ENCODE peak calls at places on chromosomes 2 and 18, in five cellular contexts. Q is GM20000, R is retinal pigment epithelial cell, J is IMR-90, Z is fibroblast of lung. I is an unnamed sample.

GRCh38 chr2:219684721-219685689 is 57.6 kb downstream of the SLC4A3 start:
- DNase-seq in Q (peak; percentile 69), R (peak; percentile 87), J (peak; percentile 43), Z (peak; percentile 62), I (peak; percentile 35)

GRCh38 chr18:21513292-21513691 is 87.2 kb downstream of the ESCO1 start:
- DNase-seq in Q (no peak), R (no peak), J (peak; percentile 45), Z (no peak), I (no peak)

GRCh38 chr2:176079285-176079830 is 4.4 kb downstream of the EVX2 start:
- DNase-seq in Q (no peak), R (no peak), J (no peak), Z (no peak), I (no peak)

GRCh38 chr18:28365406-28365805 is 188.5 kb upstream of the CDH2 start:
- DNase-seq in Q (no peak), R (peak; percentile 89), J (peak; percentile 1), Z (no peak), I (no peak)

GRCh38 chr18:24600076-24600654 is 139.7 kb downstream of the HRH4 start:
- DNase-seq in Q (peak; percentile 19), R (no peak), J (peak; percentile 75), Z (peak; percentile 78), I (no peak)

GRCh38 chr2:75627902-75628504 is 18.6 kb upstream of the MRPL19 start:
- DNase-seq in Q (peak; percentile 67), R (peak; percentile 31), J (peak; percentile 80), Z (peak; percentile 76), I (peak; percentile 56)

GRCh38 chr2:40244251-40245010 is 207.5 kb downstream of the SLC8A1 start:
- DNase-seq in Q (peak; percentile 36), R (peak; percentile 64), J (peak; percentile 75), Z (peak; percentile 70), I (peak; percentile 26)

GRCh38 chr2:201779996-201780673 is 598 bp downstream of the ALS2 start:
- DNase-seq in Q (peak; percentile 6), R (no peak), J (no peak), Z (no peak), I (no peak)

GRCh38 chr2:211157856-211158463 is 601.6 kb downstream of the CPS1 start:
- DNase-seq in Q (peak; percentile 26), R (no peak), J (peak; percentile 36), Z (peak; percentile 55), I (peak; percentile 69)

GRCh38 chr2:28398101-28398834 is 5.6 kb downstream of the FOSL2 start:
- DNase-seq in Q (no peak), R (no peak), J (peak; percentile 74), Z (peak; percentile 55), I (no peak)

GRCh38 chr2:218218409-218219185 is 1.6 kb downstream of the ARPC2 start:
- DNase-seq in Q (peak; percentile 75), R (no peak), J (no peak), Z (no peak), I (no peak)

GRCh38 chr18:47436871-47437270 is 185.4 kb upstream of the SKOR2 start:
- DNase-seq in Q (no peak), R (no peak), J (no peak), Z (no peak), I (no peak)

GRCh38 chr2:26913599-26914285 is 56.7 kb upstream of the MAPRE3 start:
- DNase-seq in Q (no peak), R (no peak), J (peak; percentile 34), Z (no peak), I (no peak)

GRCh38 chr2:169086893-169087467 is 17.6 kb downstream of the DHRS9 start:
- DNase-seq in Q (no peak), R (no peak), J (no peak), Z (no peak), I (no peak)

GRCh38 chr2:120594856-120595685 is 140.6 kb upstream of the GLI2 start:
- DNase-seq in Q (no peak), R (no peak), J (no peak), Z (no peak), I (no peak)

GRCh38 chr2:27804146-27804545 is 32.6 kb downstream of the MRPL33 start:
- DNase-seq in Q (no peak), R (no peak), J (peak; percentile 60), Z (peak; percentile 31), I (no peak)

GRCh38 chr2:199309411-199309810 is 148.3 kb downstream of the SATB2 start:
- DNase-seq in Q (no peak), R (no peak), J (no peak), Z (no peak), I (no peak)

GRCh38 chr2:160338891-160339290 is 138.8 kb upstream of the ITGB6 start:
- DNase-seq in Q (no peak), R (peak; percentile 66), J (peak; percentile 53), Z (peak; percentile 60), I (peak; percentile 39)

GRCh38 chr18:10559566-10560456 is 34.0 kb downstream of the NAPG start:
- DNase-seq in Q (peak; percentile 55), R (no peak), J (peak; percentile 28), Z (no peak), I (peak; percentile 18)

GRCh38 chr2:168059758-168060157 is 187.6 kb downstream of the STK39 start:
- DNase-seq in Q (no peak), R (no peak), J (no peak), Z (no peak), I (no peak)

GRCh38 chr2:151238527-151239487 is 22.9 kb downstream of the RBM43 start:
- DNase-seq in Q (peak; percentile 55), R (peak; percentile 68), J (peak; percentile 89), Z (peak; percentile 93), I (no peak)

GRCh38 chr2:199460808-199461454 is 3.2 kb upstream of the SATB2 start:
- DNase-seq in Q (no peak), R (no peak), J (no peak), Z (peak; percentile 50), I (no peak)

GRCh38 chr2:166419616-166419934 is 43.8 kb upstream of the SCN9A start:
- DNase-seq in Q (no peak), R (peak; percentile 16), J (peak; percentile 70), Z (peak; percentile 75), I (no peak)

GRCh38 chr18:75253784-75254183 is 43.2 kb downstream of the TSHZ1 start:
- DNase-seq in Q (no peak), R (no peak), J (peak; percentile 16), Z (peak; percentile 59), I (no peak)

GRCh38 chr2:15682354-15682753 is 90.7 kb downstream of the DDX1 start:
- DNase-seq in Q (no peak), R (no peak), J (no peak), Z (no peak), I (no peak)

GRCh38 chr2:467892-468630 is 180.2 kb upstream of the ALKAL2 start:
- DNase-seq in Q (no peak), R (no peak), J (no peak), Z (no peak), I (no peak)

GRCh38 chr18:42760290-42760689 is 355.2 kb downstream of the RIT2 start:
- DNase-seq in Q (no peak), R (no peak), J (no peak), Z (no peak), I (no peak)

GRCh38 chr2:47043142-47043890 is 111.8 kb downstream of the STPG4 start:
- DNase-seq in Q (no peak), R (peak; percentile 96), J (peak; percentile 95), Z (peak; percentile 92), I (peak; percentile 61)

GRCh38 chr2:37856101-37856751 is 68.9 kb upstream of the RMDN2 start:
- DNase-seq in Q (no peak), R (no peak), J (no peak), Z (no peak), I (peak; percentile 48)

GRCh38 chr18:46917808-46918600 is 602 bp downstream of the KATNAL2 start:
- DNase-seq in Q (peak; percentile 59), R (no peak), J (peak; percentile 37), Z (peak; percentile 61), I (peak; percentile 30)

GRCh38 chr2:216047417-216047816 is 34.1 kb upstream of the MREG start:
- DNase-seq in Q (no peak), R (no peak), J (no peak), Z (no peak), I (no peak)

GRCh38 chr2:120221616-120222015 is 1.6 kb downstream of the TMEM185B start:
- DNase-seq in Q (no peak), R (no peak), J (no peak), Z (no peak), I (no peak)

GRCh38 chr2:47076586-47077441 is 78.3 kb downstream of the STPG4 start:
- DNase-seq in Q (no peak), R (peak; percentile 89), J (peak; percentile 97), Z (peak; percentile 91), I (no peak)

GRCh38 chr18:75360206-75360605 is 67.3 kb downstream of the SMIM21 start:
- DNase-seq in Q (no peak), R (no peak), J (no peak), Z (no peak), I (no peak)

GRCh38 chr18:43486462-43486861 is 209.2 kb upstream of the SYT4 start:
- DNase-seq in Q (no peak), R (no peak), J (no peak), Z (peak; percentile 1), I (no peak)

GRCh38 chr2:134260726-134261125 is 6.9 kb downstream of the MGAT5 start:
- DNase-seq in Q (no peak), R (no peak), J (peak; percentile 90), Z (peak; percentile 94), I (no peak)

GRCh38 chr2:43255249-43255960 is 29.0 kb upstream of the ZFP36L2 start:
- DNase-seq in Q (no peak), R (peak; percentile 83), J (no peak), Z (no peak), I (no peak)
- TF ChIP-seq CTCF in Q (no peak), R (no peak), J (no peak), Z (no peak), I (no peak)

GRCh38 chr2:85243101-85244072 is 84.4 kb downstream of the TGOLN2 start:
- DNase-seq in Q (peak; percentile 25), R (no peak), J (no peak), Z (peak; percentile 25), I (peak; percentile 48)
- TF ChIP-seq CTCF in Q (no peak), R (peak; percentile 68), J (peak; percentile 31), Z (peak; percentile 25), I (peak; percentile 72)

DNA sequence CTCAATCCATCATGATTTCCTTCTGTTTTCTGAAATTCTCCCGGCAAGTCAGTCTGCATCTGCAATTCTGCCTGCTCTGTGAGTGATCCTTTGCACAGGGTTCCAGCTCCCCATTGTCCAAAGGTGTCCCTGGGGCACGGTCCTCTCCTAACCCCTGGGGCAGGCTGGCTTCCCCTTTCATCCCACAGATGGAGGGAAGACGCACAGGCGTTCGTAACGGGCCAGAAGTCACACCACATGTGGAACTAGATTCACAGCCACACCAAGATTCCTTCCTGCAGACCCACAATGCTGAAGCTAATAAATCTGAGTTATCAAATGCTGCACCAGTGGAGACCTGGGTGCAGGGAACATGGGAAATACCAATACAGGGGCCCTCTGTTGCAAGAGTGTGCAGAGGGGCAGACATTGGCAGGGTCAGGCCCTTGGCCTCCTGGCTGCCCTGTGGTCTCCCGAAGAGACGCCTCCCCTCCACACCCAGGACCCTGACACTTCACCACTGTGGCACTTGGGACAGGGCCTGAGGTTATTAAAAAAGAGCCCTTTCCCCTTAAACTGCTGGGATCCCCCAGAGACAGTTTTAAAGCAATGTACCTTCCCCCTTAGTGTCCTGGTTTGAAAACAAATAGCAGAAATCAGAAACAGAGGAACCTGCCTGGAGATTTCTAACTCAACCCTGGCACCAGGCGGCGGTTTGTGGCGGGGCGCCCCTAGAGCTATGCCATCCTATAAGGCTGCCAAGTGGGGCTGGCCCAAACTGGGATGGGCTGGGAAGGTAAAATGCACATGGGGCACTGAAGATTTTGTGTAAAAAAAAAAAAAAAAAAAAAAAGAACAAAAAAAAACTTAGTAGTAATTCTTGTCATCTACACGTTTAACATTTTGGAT is 15.4 kb downstream of the ZNF516 start:
- DNase-seq in Q (no peak), R (no peak), J (no peak), Z (no peak), I (no peak)
- TF ChIP-seq CTCF in Q (no peak), R (no peak), J (no peak), Z (no peak), I (no peak)

GRCh38 chr2:224449212-224450147 is 47.6 kb upstream of the FAM124B start:
- DNase-seq in Q (peak; percentile 42), R (peak; percentile 11), J (no peak), Z (peak; percentile 35), I (no peak)
- TF ChIP-seq CTCF in Q (peak; percentile 41), R (peak; percentile 80), J (peak; percentile 49), Z (peak; percentile 57), I (peak; percentile 66)

I was measured in left ventricle myocardium inferior.